ENCODE peak calls at places on chromosomes 11 and 22, in seven cellular contexts. One of them, this sample, is unnamed.

GRCh38 chr11:60658409-60658808 is 41.0 kb upstream of the MS4A8 start:
- DNase-seq in cortex of kidney: no peak
- DNase-seq in GM06990: no peak
- DNase-seq in ELR: no peak
- DNase-seq in NCI-H1092: peak
- DNase-seq in OCI-LY7: no peak
- DNase-seq in T-helper 2 cell: no peak
- DNase-seq in this sample: no peak

GRCh38 chr11:61115498-61116224 is 13.4 kb downstream of the CD5 start:
- DNase-seq in cortex of kidney: no peak
- DNase-seq in NCI-H1092: no peak
- DNase-seq in T-helper 2 cell: no peak
- DNase-seq in ELR: no peak
- DNase-seq in OCI-LY7: no peak
- DNase-seq in GM06990: no peak
- DNase-seq in this sample: no peak

GRCh38 chr11:86637976-86638375 is 34.4 kb downstream of the ME3 start:
- DNase-seq in NCI-H1092: no peak
- DNase-seq in cortex of kidney: no peak
- DNase-seq in OCI-LY7: no peak
- DNase-seq in ELR: peak
- DNase-seq in GM06990: no peak
- DNase-seq in T-helper 2 cell: no peak
- DNase-seq in this sample: no peak

GRCh38 chr11:58574851-58575250 is 805 bp downstream of the LPXN start:
- DNase-seq in NCI-H1092: no peak
- DNase-seq in OCI-LY7: no peak
- DNase-seq in GM06990: no peak
- DNase-seq in cortex of kidney: no peak
- DNase-seq in ELR: peak
- DNase-seq in T-helper 2 cell: no peak
- DNase-seq in this sample: no peak

GRCh38 chr11:122979815-122980656 is 1.6 kb downstream of the BSX start:
- DNase-seq in ELR: no peak
- DNase-seq in GM06990: no peak
- DNase-seq in OCI-LY7: no peak
- DNase-seq in cortex of kidney: no peak
- DNase-seq in NCI-H1092: no peak
- DNase-seq in T-helper 2 cell: no peak
- DNase-seq in this sample: no peak

GRCh38 chr11:117634756-117635593 is 162.0 kb downstream of the DSCAML1 start:
- DNase-seq in OCI-LY7: no peak
- DNase-seq in cortex of kidney: no peak
- DNase-seq in GM06990: no peak
- DNase-seq in ELR: no peak
- DNase-seq in T-helper 2 cell: no peak
- DNase-seq in NCI-H1092: no peak
- DNase-seq in this sample: no peak

GRCh38 chr11:2655834-2656622 is 43.8 kb downstream of the KCNQ1OT1 start:
- DNase-seq in NCI-H1092: no peak
- DNase-seq in cortex of kidney: no peak
- DNase-seq in ELR: peak
- DNase-seq in T-helper 2 cell: no peak
- DNase-seq in GM06990: no peak
- DNase-seq in OCI-LY7: no peak
- DNase-seq in this sample: no peak

GRCh38 chr22:32411829-32412592 is at the start of gene RTCB:
- DNase-seq in GM06990: peak
- DNase-seq in ELR: peak
- DNase-seq in cortex of kidney: peak
- DNase-seq in NCI-H1092: peak
- DNase-seq in OCI-LY7: peak
- DNase-seq in T-helper 2 cell: peak
- DNase-seq in this sample: peak

GRCh38 chr22:36180038-36180880 is 19.7 kb upstream of the APOL3 start:
- DNase-seq in GM06990: no peak
- DNase-seq in T-helper 2 cell: peak
- DNase-seq in NCI-H1092: peak
- DNase-seq in ELR: peak
- DNase-seq in cortex of kidney: no peak
- DNase-seq in OCI-LY7: peak
- DNase-seq in this sample: peak

GRCh38 chr11:2518983-2519340 is 74.2 kb downstream of the KCNQ1 start:
- DNase-seq in T-helper 2 cell: no peak
- DNase-seq in GM06990: no peak
- DNase-seq in cortex of kidney: no peak
- DNase-seq in OCI-LY7: no peak
- DNase-seq in NCI-H1092: no peak
- DNase-seq in ELR: no peak
- DNase-seq in this sample: peak

GRCh38 chr11:8403310-8403709 is 139.6 kb upstream of the LMO1 start:
- DNase-seq in OCI-LY7: no peak
- DNase-seq in NCI-H1092: no peak
- DNase-seq in cortex of kidney: no peak
- DNase-seq in T-helper 2 cell: no peak
- DNase-seq in GM06990: no peak
- DNase-seq in ELR: peak
- DNase-seq in this sample: no peak

GRCh38 chr11:65032216-65032615 is 5.0 kb downstream of the SNX15 start:
- DNase-seq in ELR: no peak
- DNase-seq in T-helper 2 cell: no peak
- DNase-seq in NCI-H1092: no peak
- DNase-seq in cortex of kidney: no peak
- DNase-seq in OCI-LY7: no peak
- DNase-seq in GM06990: no peak
- DNase-seq in this sample: no peak

GRCh38 chr11:111823131-111823530 is 48.2 kb downstream of the ALG9 start:
- DNase-seq in GM06990: no peak
- DNase-seq in T-helper 2 cell: no peak
- DNase-seq in cortex of kidney: no peak
- DNase-seq in NCI-H1092: no peak
- DNase-seq in OCI-LY7: no peak
- DNase-seq in ELR: no peak
- DNase-seq in this sample: no peak

GRCh38 chr11:114813216-114813615 is 134.9 kb downstream of the NXPE2 start:
- DNase-seq in OCI-LY7: no peak
- DNase-seq in ELR: no peak
- DNase-seq in GM06990: no peak
- DNase-seq in NCI-H1092: no peak
- DNase-seq in T-helper 2 cell: no peak
- DNase-seq in cortex of kidney: no peak
- DNase-seq in this sample: peak

GRCh38 chr11:10294289-10294953 is 402 bp upstream of the SBF2 start:
- DNase-seq in NCI-H1092: no peak
- DNase-seq in GM06990: no peak
- DNase-seq in cortex of kidney: no peak
- DNase-seq in T-helper 2 cell: no peak
- DNase-seq in ELR: peak
- DNase-seq in OCI-LY7: no peak
- DNase-seq in this sample: peak

GRCh38 chr11:567629-568258 is 7.0 kb downstream of the RASSF7 start:
- DNase-seq in NCI-H1092: no peak
- DNase-seq in cortex of kidney: no peak
- DNase-seq in GM06990: no peak
- DNase-seq in ELR: no peak
- DNase-seq in T-helper 2 cell: no peak
- DNase-seq in OCI-LY7: no peak
- DNase-seq in this sample: no peak

GRCh38 chr11:8671242-8671641 is 11.2 kb downstream of the TRIM66 start:
- DNase-seq in NCI-H1092: no peak
- DNase-seq in GM06990: no peak
- DNase-seq in cortex of kidney: no peak
- DNase-seq in ELR: peak
- DNase-seq in T-helper 2 cell: no peak
- DNase-seq in OCI-LY7: no peak
- DNase-seq in this sample: no peak

GRCh38 chr11:83115992-83116641 is 40.8 kb upstream of the PCF11 start:
- DNase-seq in ELR: no peak
- DNase-seq in cortex of kidney: no peak
- DNase-seq in OCI-LY7: no peak
- DNase-seq in NCI-H1092: no peak
- DNase-seq in GM06990: no peak
- DNase-seq in T-helper 2 cell: no peak
- DNase-seq in this sample: no peak

GRCh38 chr22:30287626-30288413 is 1.5 kb downstream of the CASTOR1 start:
- DNase-seq in cortex of kidney: peak
- DNase-seq in GM06990: peak
- DNase-seq in T-helper 2 cell: peak
- DNase-seq in ELR: peak
- DNase-seq in NCI-H1092: peak
- DNase-seq in OCI-LY7: peak
- DNase-seq in this sample: peak

GRCh38 chr11:102530558-102530957 is at the start of gene MMP7:
- DNase-seq in cortex of kidney: no peak
- DNase-seq in ELR: peak
- DNase-seq in GM06990: no peak
- DNase-seq in OCI-LY7: no peak
- DNase-seq in NCI-H1092: no peak
- DNase-seq in T-helper 2 cell: no peak
- DNase-seq in this sample: no peak

GRCh38 chr11:24679686-24680318 is 182.9 kb downstream of the LUZP2 start:
- DNase-seq in cortex of kidney: no peak
- DNase-seq in GM06990: no peak
- DNase-seq in T-helper 2 cell: no peak
- DNase-seq in NCI-H1092: no peak
- DNase-seq in ELR: peak
- DNase-seq in OCI-LY7: no peak
- DNase-seq in this sample: no peak

GRCh38 chr11:33706961-33707360 is 6.3 kb upstream of the C11orf91 start:
- DNase-seq in T-helper 2 cell: no peak
- DNase-seq in GM06990: no peak
- DNase-seq in NCI-H1092: no peak
- DNase-seq in cortex of kidney: no peak
- DNase-seq in OCI-LY7: no peak
- DNase-seq in ELR: no peak
- DNase-seq in this sample: no peak

GRCh38 chr11:70296681-70297080 is 26.2 kb downstream of the PPFIA1 start:
- DNase-seq in cortex of kidney: no peak
- DNase-seq in T-helper 2 cell: no peak
- DNase-seq in GM06990: no peak
- DNase-seq in ELR: peak
- DNase-seq in NCI-H1092: no peak
- DNase-seq in OCI-LY7: no peak
- DNase-seq in this sample: no peak

GRCh38 chr11:73386568-73386967 is 10.4 kb downstream of the RELT start:
- DNase-seq in ELR: no peak
- DNase-seq in GM06990: no peak
- DNase-seq in T-helper 2 cell: no peak
- DNase-seq in cortex of kidney: no peak
- DNase-seq in NCI-H1092: no peak
- DNase-seq in OCI-LY7: peak
- DNase-seq in this sample: no peak

GRCh38 chr11:43943931-43944751 is 1.7 kb downstream of the C11orf96 start:
- DNase-seq in NCI-H1092: no peak
- DNase-seq in T-helper 2 cell: no peak
- DNase-seq in OCI-LY7: no peak
- DNase-seq in GM06990: peak
- DNase-seq in cortex of kidney: no peak
- DNase-seq in ELR: peak
- DNase-seq in this sample: peak

GRCh38 chr22:39994566-39995345 is at the start of gene FAM83F:
- DNase-seq in ELR: no peak
- DNase-seq in NCI-H1092: no peak
- DNase-seq in cortex of kidney: no peak
- DNase-seq in OCI-LY7: no peak
- DNase-seq in GM06990: no peak
- DNase-seq in T-helper 2 cell: no peak
- DNase-seq in this sample: no peak

GRCh38 chr11:28833670-28834069 is 725.5 kb downstream of the METTL15 start:
- DNase-seq in T-helper 2 cell: no peak
- DNase-seq in ELR: peak
- DNase-seq in NCI-H1092: no peak
- DNase-seq in cortex of kidney: no peak
- DNase-seq in OCI-LY7: no peak
- DNase-seq in GM06990: no peak
- DNase-seq in this sample: no peak

GRCh38 chr22:46111645-46112306 is 38.5 kb upstream of the PPARA start:
- DNase-seq in T-helper 2 cell: no peak
- DNase-seq in NCI-H1092: no peak
- DNase-seq in ELR: no peak
- DNase-seq in OCI-LY7: no peak
- DNase-seq in cortex of kidney: no peak
- DNase-seq in GM06990: no peak
- DNase-seq in this sample: no peak

GRCh38 chr11:108591893-108592292 is 1.7 kb downstream of the EXPH5 start:
- DNase-seq in ELR: no peak
- DNase-seq in T-helper 2 cell: no peak
- DNase-seq in OCI-LY7: no peak
- DNase-seq in NCI-H1092: no peak
- DNase-seq in GM06990: no peak
- DNase-seq in cortex of kidney: no peak
- DNase-seq in this sample: no peak